ENCODE peak calls at places on chromosomes 13 and 19, in nine cellular contexts. A, Z, Q, E, R, J, H, P and U are unnamed samples.

GRCh38 chr13:72127031-72127430 is 260.0 kb upstream of the DACH1 start:
- DNase-seq in A (no peak), Z (no peak), Q (no peak), E (no peak), R (no peak), J (no peak), H (no peak), P (peak; percentile 5), U (no peak)

GRCh38 chr19:36547001-36547732 is 19.1 kb upstream of the ZNF260 start:
- DNase-seq in A (no peak), Z (no peak), Q (no peak), E (no peak), R (no peak), J (no peak), H (no peak), P (peak; percentile 34), U (no peak)

GRCh38 chr19:51258165-51258564 is 7.3 kb downstream of the SIGLECL1 start:
- DNase-seq in A (no peak), Z (no peak), Q (no peak), E (no peak), R (no peak), J (no peak), H (no peak), P (no peak), U (no peak)

GRCh38 chr19:13214036-13214730 is 64.0 kb downstream of the IER2 start:
- DNase-seq in A (no peak), Z (no peak), Q (no peak), E (no peak), R (no peak), J (no peak), H (no peak), P (no peak), U (no peak)

GRCh38 chr19:49808762-49809154 is 4.3 kb downstream of the FUZ start:
- DNase-seq in A (peak; percentile 98), Z (peak; percentile 69), Q (no peak), E (peak; percentile 91), R (peak; percentile 92), J (peak; percentile 96), H (peak; percentile 96), P (peak; percentile 99), U (peak; percentile 97)

GRCh38 chr13:97474581-97474980 is 40.6 kb downstream of the RAP2A start:
- DNase-seq in A (no peak), Z (no peak), Q (no peak), E (no peak), R (no peak), J (no peak), H (no peak), P (no peak), U (no peak)

GRCh38 chr19:30686252-30686762 is 314.1 kb downstream of the ZNF536 start:
- DNase-seq in A (no peak), Z (no peak), Q (no peak), E (no peak), R (no peak), J (no peak), H (no peak), P (peak; percentile 26), U (no peak)

GRCh38 chr13:38386421-38386820 is 36.8 kb downstream of the UFM1 start:
- DNase-seq in A (no peak), Z (no peak), Q (no peak), E (no peak), R (no peak), J (no peak), H (no peak), P (no peak), U (no peak)

GRCh38 chr19:3778899-3779723 is 7.1 kb downstream of the MATK start:
- DNase-seq in A (no peak), Z (no peak), Q (no peak), E (no peak), R (no peak), J (no peak), H (no peak), P (no peak), U (no peak)

GRCh38 chr13:39317284-39317683 is 279.0 kb downstream of the NHLRC3 start:
- DNase-seq in A (no peak), Z (peak; percentile 4), Q (no peak), E (no peak), R (no peak), J (peak; percentile 52), H (peak; percentile 72), P (no peak), U (no peak)

GRCh38 chr13:60435762-60436374 is 38.8 kb downstream of the TDRD3 start:
- DNase-seq in A (no peak), Z (no peak), Q (no peak), E (no peak), R (no peak), J (no peak), H (no peak), P (no peak), U (no peak)

GRCh38 chr19:4596033-4596904 is 36.8 kb upstream of the SEMA6B start:
- DNase-seq in A (no peak), Z (no peak), Q (no peak), E (no peak), R (no peak), J (no peak), H (no peak), P (peak; percentile 72), U (no peak)

GRCh38 chr19:40347476-40348124 is 597 bp downstream of the C19orf47 start:
- DNase-seq in A (no peak), Z (no peak), Q (no peak), E (no peak), R (no peak), J (no peak), H (no peak), P (no peak), U (no peak)

GRCh38 chr19:6800991-6801396 is 28.5 kb downstream of the VAV1 start:
- DNase-seq in A (no peak), Z (no peak), Q (peak; percentile 39), E (no peak), R (no peak), J (no peak), H (no peak), P (no peak), U (no peak)

GRCh38 chr19:38974599-38975213 is 836 bp downstream of the FBXO17 start:
- DNase-seq in A (no peak), Z (no peak), Q (no peak), E (no peak), R (no peak), J (no peak), H (no peak), P (no peak), U (no peak)

GRCh38 chr13:60583911-60584753 is 187.1 kb downstream of the TDRD3 start:
- DNase-seq in A (no peak), Z (no peak), Q (no peak), E (no peak), R (no peak), J (no peak), H (no peak), P (peak; percentile 91), U (no peak)